ENCODE peak calls at places on chromosomes 12 and 14, in five cellular contexts. C is A549, R is IMR-90, J is K562, V is GM12878. B is an unnamed sample.

GRCh38 chr14:79404874-79405273 is 806.4 kb downstream of the DIO2 start:
- DNase-seq in C (no peak), J (no peak), R (peak), V (no peak), B (no peak)

GRCh38 chr12:97685360-97685759 is 222.8 kb downstream of the RMST start:
- DNase-seq in R (no peak), V (no peak), J (no peak), C (no peak), B (no peak)

GRCh38 chr12:108854453-108855283 is 2.7 kb downstream of the SSH1 start:
- DNase-seq in R (peak), J (no peak), V (peak), C (peak), B (no peak)

GRCh38 chr12:30021046-30021833 is 237.5 kb upstream of the TMTC1 start:
- DNase-seq in V (no peak), J (no peak), C (no peak), R (peak), B (no peak)

GRCh38 chr12:40515041-40515825 is 177.0 kb upstream of the CNTN1 start:
- DNase-seq in V (no peak), R (no peak), J (no peak), C (no peak), B (no peak)

GRCh38 chr12:130139971-130140547 is 22.2 kb upstream of the FZD10 start:
- DNase-seq in J (no peak), C (peak), R (no peak), V (no peak), B (no peak)

GRCh38 chr12:7271904-7272303 is 32.0 kb upstream of the ACSM4 start:
- DNase-seq in C (no peak), V (no peak), R (no peak), J (no peak), B (no peak)

GRCh38 chr12:124566181-124567034 is 1.0 kb downstream of the NCOR2 start:
- DNase-seq in C (peak), V (no peak), J (peak), R (peak), B (peak)

GRCh38 chr14:20350860-20351259 is 7.4 kb downstream of the PARP2 start:
- DNase-seq in C (no peak), R (peak), V (no peak), J (no peak), B (no peak)

GRCh38 chr12:114697741-114698565 is 14.0 kb upstream of the TBX3 start:
- DNase-seq in J (no peak), C (no peak), R (no peak), V (no peak), B (no peak)

GRCh38 chr14:91361236-91361811 is 56.3 kb downstream of the CCDC88C start:
- DNase-seq in J (no peak), C (no peak), V (no peak), R (peak), B (no peak)

GRCh38 chr14:91366749-91367148 is 50.9 kb downstream of the CCDC88C start:
- DNase-seq in R (no peak), V (no peak), C (no peak), J (no peak), B (no peak)

GRCh38 chr14:91364524-91365270 is 52.9 kb downstream of the CCDC88C start:
- DNase-seq in V (no peak), R (no peak), J (peak), C (no peak), B (no peak)

GRCh38 chr14:91365552-91365951 is 52.1 kb downstream of the CCDC88C start:
- DNase-seq in V (no peak), C (no peak), J (no peak), R (no peak), B (no peak)

DNA sequence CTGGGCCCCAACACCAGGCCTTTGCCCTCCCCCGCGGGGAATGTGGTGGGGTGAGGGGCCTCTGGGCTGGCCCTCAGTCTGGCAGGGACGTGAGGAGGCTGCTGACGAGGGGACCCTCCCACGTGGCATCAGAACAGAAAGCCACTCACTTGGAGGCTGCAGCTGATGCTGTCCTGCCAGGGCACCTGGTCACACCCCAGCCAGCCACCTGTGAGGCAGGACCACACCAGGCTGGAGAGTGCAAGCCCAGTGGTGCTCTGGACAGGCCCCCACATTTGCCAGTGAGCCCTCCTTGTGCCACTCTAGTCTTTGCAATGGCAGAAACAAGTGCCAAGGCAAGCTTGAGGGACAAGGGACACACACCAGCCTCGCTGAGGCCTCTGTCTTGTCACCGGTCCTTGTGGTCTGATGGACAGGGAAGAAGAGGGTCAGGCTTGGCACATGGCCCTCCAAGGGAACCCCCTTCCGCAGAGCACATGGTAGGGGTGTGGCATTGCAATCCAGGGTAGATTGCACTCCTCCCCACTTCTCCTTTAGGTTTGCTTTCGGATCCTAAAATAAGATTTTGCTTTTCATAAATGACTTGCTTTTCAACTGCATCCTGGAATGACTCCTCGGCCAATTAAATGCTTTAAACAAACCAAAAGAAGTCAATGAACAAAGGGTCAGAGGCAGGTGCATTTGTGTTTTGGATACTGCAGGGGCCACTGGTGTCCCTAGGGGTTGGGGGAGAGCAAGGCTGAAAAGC is 53.7 kb downstream of the CCDC88C start:
- DNase-seq in R (no peak), C (no peak), V (peak), J (peak), B (no peak)
- TF ChIP-seq RCOR1 in R (no peak), C (no peak), V (no peak), J (no peak), B (no peak)

GRCh38 chr14:89185919-89186849 is 230.8 kb downstream of the FOXN3 start:
- DNase-seq in V (no peak), J (no peak), R (peak), C (peak), B (no peak)
- TF ChIP-seq RCOR1 in V (no peak), J (no peak), R (no peak), C (no peak), B (no peak)

GRCh38 chr14:100762901-100763300 is 36.2 kb downstream of the DLK1 start:
- DNase-seq in J (no peak), R (no peak), C (no peak), V (no peak), B (no peak)

GRCh38 chr14:100765296-100765695 is 38.6 kb downstream of the DLK1 start:
- DNase-seq in R (no peak), J (no peak), C (no peak), V (no peak), B (no peak)

GRCh38 chr14:100764716-100765115 is 38.0 kb downstream of the DLK1 start:
- DNase-seq in V (no peak), J (no peak), R (no peak), C (no peak), B (no peak)

GRCh38 chr14:100761481-100761880 is 34.8 kb downstream of the DLK1 start:
- DNase-seq in V (no peak), R (peak), J (no peak), C (peak), B (no peak)

DNA sequence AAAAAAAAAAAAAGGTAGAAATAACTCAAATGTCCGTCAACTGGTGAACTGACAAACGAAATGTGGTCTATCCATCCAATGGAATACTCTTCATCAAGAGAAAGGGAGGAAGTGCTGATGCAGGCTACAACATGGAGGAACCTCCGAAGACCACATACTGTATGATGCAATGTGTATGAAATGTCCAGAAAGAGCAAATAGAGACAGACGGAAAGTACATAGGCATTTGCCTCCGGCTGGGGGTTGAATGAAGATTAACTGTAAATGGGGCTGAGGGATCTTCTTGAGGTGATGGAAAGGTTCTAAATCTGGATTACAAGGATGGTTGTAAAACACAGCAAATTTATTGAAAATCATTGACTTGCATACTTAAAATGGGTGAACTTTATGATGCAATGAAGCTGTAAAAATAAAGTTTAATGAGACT is 35.4 kb downstream of the DLK1 start:
- DNase-seq in R (peak), J (no peak), C (peak), V (no peak), B (no peak)
- TF ChIP-seq RCOR1 in R (no peak), J (peak), C (no peak), V (no peak), B (no peak)

GRCh38 chr14:34833545-34834523 is 41.3 kb downstream of the BAZ1A start:
- DNase-seq in R (no peak), V (no peak), C (no peak), J (no peak), B (no peak)

GRCh38 chr14:34843011-34843554 is 32.1 kb downstream of the BAZ1A start:
- DNase-seq in C (peak), R (peak), J (peak), V (peak), B (peak)

GRCh38 chr14:34835312-34835711 is 39.8 kb downstream of the BAZ1A start:
- DNase-seq in V (no peak), R (no peak), C (no peak), J (no peak), B (no peak)

GRCh38 chr14:34837801-34838322 is 37.3 kb downstream of the BAZ1A start:
- DNase-seq in C (peak), J (no peak), V (no peak), R (no peak), B (no peak)
- TF ChIP-seq RCOR1 in C (no peak), J (no peak), V (no peak), R (no peak), B (no peak)